ENCODE peak calls at places on chromosomes 6 and 20, in nine cellular contexts. K, E, D, L, F, W, R, P and C are unnamed samples.

GRCh38 chr6:18245642-18246041 is 18.7 kb downstream of the DEK start:
- DNase-seq in L (no peak), P (no peak), E (no peak), R (no peak), D (no peak), K (no peak), F (no peak), W (no peak), C (no peak)

GRCh38 chr6:36968266-36968977 is 13.9 kb downstream of the PI16 start:
- DNase-seq in P (no peak), R (peak; percentile 51), L (peak; percentile 46), W (no peak), K (no peak), E (no peak), F (no peak), D (peak; percentile 89), C (no peak)

GRCh38 chr6:33990061-33990541 is 155.8 kb downstream of the GRM4 start:
- DNase-seq in R (no peak), L (no peak), E (no peak), K (no peak), P (no peak), F (no peak), D (peak; percentile 40), W (no peak), C (no peak)

GRCh38 chr6:133610974-133611373 is 277.9 kb upstream of the TCF21 start:
- DNase-seq in F (no peak), D (no peak), E (no peak), L (peak; percentile 71), R (no peak), K (no peak), W (no peak), P (no peak), C (no peak)

GRCh38 chr6:148517518-148517917 is 174.9 kb downstream of the SASH1 start:
- DNase-seq in F (no peak), P (no peak), D (no peak), E (no peak), K (no peak), W (no peak), L (no peak), R (no peak), C (no peak)

GRCh38 chr6:57193177-57193576 is 21.1 kb downstream of the BAG2 start:
- DNase-seq in W (no peak), D (no peak), L (peak; percentile 67), E (no peak), R (no peak), P (no peak), K (no peak), F (no peak), C (no peak)

GRCh38 chr6:157631388-157631787 is 191.7 kb upstream of the SNX9 start:
- DNase-seq in D (no peak), W (no peak), F (no peak), L (no peak), E (no peak), R (no peak), P (no peak), K (no peak), C (no peak)

GRCh38 chr6:404685-405423 is 13.3 kb downstream of the IRF4 start:
- DNase-seq in E (no peak), K (no peak), L (no peak), F (no peak), R (no peak), D (no peak), W (no peak), P (no peak), C (no peak)

GRCh38 chr20:8078528-8078914 is 53.5 kb upstream of the PLCB1 start:
- DNase-seq in K (peak; percentile 64), F (no peak), P (peak; percentile 12), L (no peak), D (no peak), R (no peak), W (no peak), E (no peak), C (no peak)

GRCh38 chr6:33248643-33248931 is 23.1 kb downstream of the VPS52 start:
- DNase-seq in D (no peak), K (no peak), W (no peak), L (no peak), F (peak; percentile 60), P (no peak), E (peak; percentile 40), R (no peak), C (no peak)

GRCh38 chr6:153879826-153880225 is 159.2 kb upstream of the OPRM1 start:
- DNase-seq in E (no peak), R (no peak), P (no peak), F (no peak), K (no peak), D (no peak), L (no peak), W (no peak), C (no peak)

GRCh38 chr20:48831702-48832422 is 4.1 kb upstream of the PREX1 start:
- DNase-seq in W (no peak), K (peak; percentile 69), R (no peak), D (no peak), P (peak; percentile 75), E (peak; percentile 95), L (peak; percentile 75), F (no peak), C (peak; percentile 50)

GRCh38 chr6:48069280-48069679 is 41.7 kb downstream of the PTCHD4 start:
- DNase-seq in W (no peak), F (no peak), P (no peak), D (no peak), K (no peak), R (no peak), E (no peak), L (peak; percentile 31), C (no peak)

GRCh38 chr6:28161410-28162079 is 19.9 kb downstream of the ZKSCAN8 start:
- DNase-seq in R (peak; percentile 81), D (peak; percentile 70), W (peak; percentile 53), K (peak; percentile 16), L (peak; percentile 74), P (peak; percentile 52), E (no peak), F (no peak), C (no peak)

GRCh38 chr6:102936959-102937358 is 1543.5 kb downstream of the GRIK2 start:
- DNase-seq in L (no peak), E (peak; percentile 12), P (no peak), D (no peak), F (no peak), W (no peak), K (no peak), R (no peak), C (no peak)

GRCh38 chr6:71967436-71967835 is 81.1 kb downstream of the RIMS1 start:
- DNase-seq in E (no peak), R (no peak), F (no peak), D (no peak), K (no peak), P (no peak), W (no peak), L (no peak), C (no peak)

GRCh38 chr6:355373-355772 is 36.2 kb upstream of the IRF4 start:
- DNase-seq in F (no peak), K (no peak), W (no peak), L (no peak), R (no peak), E (no peak), P (no peak), D (no peak), C (no peak)

GRCh38 chr6:84441456-84441855 is 214.0 kb upstream of the CEP162 start:
- DNase-seq in R (no peak), F (no peak), D (no peak), W (no peak), P (no peak), K (no peak), E (no peak), L (no peak), C (no peak)

GRCh38 chr20:23078351-23078993 is 7.7 kb downstream of the CD93 start:
- DNase-seq in L (peak; percentile 87), R (no peak), P (no peak), W (no peak), F (no peak), K (peak; percentile 32), E (no peak), D (no peak), C (no peak)

GRCh38 chr6:85669735-85670194 is 27.1 kb upstream of the SYNCRIP start:
- DNase-seq in P (no peak), R (no peak), L (peak; percentile 31), F (no peak), D (no peak), K (peak; percentile 28), E (peak; percentile 37), W (no peak), C (no peak)

GRCh38 chr20:49904440-49905214 is 10.7 kb downstream of the SPATA2 start:
- DNase-seq in P (no peak), E (no peak), F (no peak), K (no peak), R (no peak), D (peak; percentile 36), L (no peak), W (no peak), C (no peak)

GRCh38 chr6:162921062-162921461 is 193.3 kb downstream of the PACRG start:
- DNase-seq in W (no peak), D (no peak), F (no peak), K (no peak), E (no peak), R (no peak), L (no peak), P (no peak), C (no peak)

GRCh38 chr6:154448448-154449096 is 61.9 kb downstream of the CNKSR3 start:
- DNase-seq in E (no peak), F (no peak), P (peak; percentile 60), L (peak; percentile 86), W (peak; percentile 86), R (no peak), K (peak; percentile 77), D (no peak), C (peak; percentile 28)

GRCh38 chr20:38001981-38002380 is 31.3 kb downstream of the TTI1 start:
- DNase-seq in P (no peak), E (no peak), D (no peak), K (peak; percentile 84), R (no peak), L (peak; percentile 34), F (no peak), W (no peak), C (no peak)
- H3K4me3 ChIP-seq in P (no peak overlapping the region), E (no peak overlapping the region), D (no peak overlapping the region), K (no peak overlapping the region), R (no peak overlapping the region), L (no peak overlapping the region), F (no peak overlapping the region), W (no peak overlapping the region), C (no peak overlapping the region)

GRCh38 chr20:32752458-32753250 is 9.4 kb upstream of the COMMD7 start:
- DNase-seq in D (no peak), R (no peak), W (peak; percentile 26), E (peak; percentile 68), L (peak; percentile 50), P (no peak), F (no peak), K (no peak), C (no peak)
- H3K27ac ChIP-seq in D (no peak overlapping the region), R (no peak overlapping the region), W (peak overlapping the region; percentile 83), E (peak overlapping the region; percentile 59), L (peak overlapping the region; percentile 57), P (no peak overlapping the region), F (no peak overlapping the region), K (no peak overlapping the region), C (no peak overlapping the region)

GRCh38 chr20:54197621-54198604 is 10.0 kb upstream of the PFDN4 start:
- DNase-seq in F (no peak), W (no peak), K (no peak), L (peak; percentile 74), P (no peak), E (peak; percentile 93), D (no peak), R (no peak), C (no peak)
- TF ChIP-seq CTCF in F (peak; percentile 70), W (peak; percentile 39), K (no peak), L (peak; percentile 34), P (no peak), E (peak; percentile 88), D (no peak), R (no peak), C (no peak)

GRCh38 chr6:88164061-88164460 is 2.1 kb downstream of the CNR1 start:
- DNase-seq in E (no peak), R (no peak), W (no peak), P (no peak), D (no peak), F (no peak), L (no peak), K (no peak), C (no peak)
- H3K4me3 ChIP-seq in E (no peak overlapping the region), R (peak overlapping the region; percentile 65), W (no peak overlapping the region), P (no peak overlapping the region), D (peak overlapping the region; percentile 67), F (no peak overlapping the region), L (no peak overlapping the region), K (no peak overlapping the region), C (no peak overlapping the region)